ENCODE peak calls at places on chromosomes 16 and 17, in six cellular contexts. L, Q, J, R, G and P are unnamed samples.
A peak's percentile ranks its signal among the peaks of the same experiment; 100 is the strongest.

GRCh38 chr17:51640108-51640622 is 379.8 kb downstream of the UTP18 start:
- DNase-seq in Q (no peak), G (peak; percentile 25), J (no peak), L (peak; percentile 88), R (no peak), P (no peak)

GRCh38 chr17:8376302-8377067 is at the start of gene KRABD2:
- DNase-seq in G (peak; percentile 91), Q (peak; percentile 96), J (peak; percentile 86), L (peak; percentile 72), R (peak; percentile 90), P (peak; percentile 82)

GRCh38 chr17:43456661-43457361 is 27.0 kb upstream of the DHX8 start:
- DNase-seq in Q (peak; percentile 61), R (no peak), L (peak; percentile 33), J (no peak), G (no peak), P (no peak)

GRCh38 chr17:21210411-21211076 is 3.4 kb downstream of the TMEM11 start:
- DNase-seq in J (no peak), L (no peak), G (no peak), Q (no peak), R (no peak), P (no peak)

GRCh38 chr16:11857161-11857560 is 5.8 kb upstream of the RSL1D1 start:
- DNase-seq in L (no peak), R (no peak), Q (no peak), J (no peak), G (no peak), P (no peak)

GRCh38 chr17:9576521-9577401 is at the start of gene CFAP52:
- DNase-seq in G (peak; percentile 60), J (peak; percentile 66), L (peak; percentile 63), Q (peak; percentile 82), R (peak; percentile 77), P (peak; percentile 86)

GRCh38 chr16:52603015-52603414 is 56.1 kb upstream of the TOX3 start:
- DNase-seq in Q (no peak), L (no peak), R (no peak), G (no peak), J (no peak), P (no peak)

GRCh38 chr16:11256657-11257130 is 690 bp upstream of the SOCS1 start:
- DNase-seq in J (no peak), L (no peak), G (no peak), Q (peak; percentile 79), R (no peak), P (no peak)

GRCh38 chr17:2468270-2468669 is 43.4 kb downstream of the METTL16 start:
- DNase-seq in R (no peak), L (no peak), Q (no peak), J (no peak), G (no peak), P (no peak)

GRCh38 chr17:69716571-69716970 is 302.1 kb downstream of the MAP2K6 start:
- DNase-seq in G (no peak), Q (no peak), J (no peak), L (no peak), R (no peak), P (no peak)

GRCh38 chr17:58302919-58303551 is 22.3 kb upstream of the MPO start:
- DNase-seq in J (no peak), L (no peak), R (no peak), G (no peak), Q (no peak), P (peak; percentile 17)

GRCh38 chr16:56019274-56019673 is 144.1 kb upstream of the CES5A start:
- DNase-seq in R (no peak), L (no peak), G (no peak), J (no peak), Q (no peak), P (no peak)

GRCh38 chr16:30609928-30610839 is at the start of gene ZNF689:
- DNase-seq in R (peak; percentile 96), Q (peak; percentile 94), L (peak; percentile 89), G (peak; percentile 98), J (peak; percentile 96), P (peak; percentile 96)
- TF ChIP-seq CTCF in R (peak; percentile 21), Q (no peak), L (peak; percentile 2), G (no peak), J (no peak), P (no peak)

DNA sequence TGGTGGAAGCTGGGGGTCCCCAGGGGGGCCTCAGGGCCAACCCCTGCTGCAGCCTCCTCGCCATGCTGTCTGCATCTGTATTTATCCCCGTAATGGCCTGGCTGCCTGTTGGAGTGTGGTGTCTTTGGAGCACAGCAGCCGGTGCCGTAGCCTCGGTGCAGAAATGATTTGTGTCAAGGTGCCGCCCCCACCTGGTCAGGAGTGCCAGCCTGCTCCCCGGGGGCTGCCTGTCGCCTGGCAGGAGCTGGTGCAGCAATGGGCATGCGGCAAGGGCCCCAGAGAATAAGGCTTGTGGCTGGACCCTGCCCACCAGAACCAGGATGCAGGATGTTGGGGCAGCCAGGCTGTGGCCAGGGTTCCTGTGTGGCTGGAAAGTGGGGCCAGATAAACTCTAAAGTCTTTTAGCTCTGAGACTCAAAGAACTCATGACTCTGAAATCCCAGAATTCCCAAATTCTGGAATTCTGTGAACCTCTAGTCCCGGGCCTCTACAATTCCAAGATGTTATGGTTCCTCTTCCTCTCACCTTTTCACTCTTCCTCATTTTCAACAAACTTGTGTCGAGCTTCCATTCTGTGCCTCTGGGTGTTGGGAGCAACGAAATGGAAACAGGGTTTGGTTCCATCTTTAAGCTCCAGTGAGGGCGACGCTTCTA is 5.9 kb downstream of the CPNE2 start:
- DNase-seq in R (no peak), L (no peak), J (no peak), Q (no peak), G (peak; percentile 52), P (no peak)
- TF ChIP-seq CTCF in R (no peak), L (no peak), J (no peak), Q (no peak), G (peak; percentile 41), P (no peak)

DNA sequence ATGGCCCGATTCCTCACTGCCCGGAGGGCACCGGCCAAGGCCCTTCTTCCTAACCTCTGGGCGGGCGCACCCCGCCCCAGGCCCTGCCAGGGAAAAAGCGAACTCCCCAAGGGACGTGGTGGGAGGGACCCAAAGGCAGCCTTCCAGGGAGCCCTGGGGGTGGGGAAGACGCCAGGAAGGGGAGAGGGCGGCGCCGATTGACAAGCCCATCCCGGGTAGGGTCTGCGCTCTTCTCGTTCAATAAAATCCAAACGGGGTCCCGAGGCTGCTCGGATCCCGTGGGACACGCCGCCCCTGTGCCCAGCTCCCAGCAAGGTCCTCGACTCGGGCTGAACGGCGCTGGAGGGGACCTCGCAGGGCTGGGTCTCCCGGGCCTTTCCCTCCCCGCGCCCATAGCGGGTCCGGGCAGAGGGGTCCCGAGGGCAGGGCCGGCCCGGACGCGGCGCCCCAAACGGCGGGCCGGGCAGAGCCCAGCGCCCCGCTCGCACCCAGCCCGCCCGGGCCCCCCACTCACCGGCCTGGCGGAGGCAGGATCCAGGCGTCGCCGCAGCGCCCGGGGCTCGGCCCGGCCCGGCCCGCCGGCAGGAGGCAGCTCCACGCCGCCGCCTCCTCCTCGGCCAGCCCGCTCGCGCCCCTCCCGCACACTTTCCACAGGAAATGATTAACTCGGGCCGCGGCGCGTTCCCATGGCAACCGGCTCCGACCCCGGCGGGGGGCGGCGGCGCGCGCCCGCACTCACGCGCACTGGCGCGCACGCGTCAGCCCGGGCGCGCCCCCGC is at the start of gene KIFC3:
- DNase-seq in G (peak; percentile 12), L (no peak), Q (peak; percentile 91), J (peak; percentile 86), R (peak; percentile 67), P (peak; percentile 77)
- TF ChIP-seq CTCF in G (no peak), L (no peak), Q (no peak), J (peak; percentile 23), R (peak; percentile 22), P (no peak)

DNA sequence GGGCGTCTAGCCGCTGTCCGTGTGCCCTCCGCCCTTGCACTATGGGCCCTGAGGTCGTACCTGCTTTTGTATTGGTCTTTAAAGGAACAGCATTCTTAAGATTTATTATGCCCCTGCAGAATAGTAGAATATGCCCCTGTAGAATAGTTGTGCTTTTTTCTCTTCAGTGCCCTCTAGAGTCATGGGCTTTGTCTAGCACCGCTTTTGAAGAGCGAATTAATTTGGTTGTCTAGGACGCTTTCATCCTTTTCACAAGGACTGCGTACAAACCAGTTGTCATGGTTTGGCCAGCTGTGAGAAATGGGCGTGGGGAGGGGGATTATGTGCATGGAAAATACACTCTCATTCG is 615 bp downstream of the CEP95 start:
- DNase-seq in G (peak; percentile 85), R (no peak), J (no peak), L (peak; percentile 69), Q (no peak), P (no peak)
- TF ChIP-seq CTCF in G (peak; percentile 81), R (no peak), J (peak; percentile 45), L (peak; percentile 40), Q (no peak), P (no peak)